ENCODE peak calls at places on chromosomes 12 and 14, in eight cellular contexts. One of them, this sample, is unnamed.

GRCh38 chr12:19518209-19518608 is 78.9 kb downstream of the AEBP2 start:
- DNase-seq in breast epithelium: no peak
- DNase-seq in esophagus muscularis mucosa: no peak
- DNase-seq in left cardiac atrium: no peak
- DNase-seq in NCI-H1048: no peak
- DNase-seq in HCEC 1CT: no peak
- DNase-seq in germinal center: no peak
- DNase-seq in AG04450: no peak
- DNase-seq in this sample: no peak

GRCh38 chr14:54169254-54169924 is 212.8 kb upstream of the BMP4 start:
- DNase-seq in left cardiac atrium: no peak
- DNase-seq in NCI-H1048: no peak
- DNase-seq in HCEC 1CT: peak
- DNase-seq in breast epithelium: no peak
- DNase-seq in esophagus muscularis mucosa: no peak
- DNase-seq in AG04450: no peak
- DNase-seq in germinal center: no peak
- DNase-seq in this sample: peak

GRCh38 chr14:57066887-57067513 is 201.7 kb downstream of the EXOC5 start:
- DNase-seq in germinal center: peak
- DNase-seq in AG04450: no peak
- DNase-seq in breast epithelium: no peak
- DNase-seq in HCEC 1CT: no peak
- DNase-seq in left cardiac atrium: peak
- DNase-seq in esophagus muscularis mucosa: no peak
- DNase-seq in NCI-H1048: no peak
- DNase-seq in this sample: peak

GRCh38 chr12:127991408-127991940 is 275.5 kb upstream of the TMEM132C start:
- DNase-seq in germinal center: no peak
- DNase-seq in NCI-H1048: no peak
- DNase-seq in esophagus muscularis mucosa: no peak
- DNase-seq in HCEC 1CT: no peak
- DNase-seq in AG04450: no peak
- DNase-seq in breast epithelium: no peak
- DNase-seq in left cardiac atrium: no peak
- DNase-seq in this sample: no peak

GRCh38 chr12:109385339-109386078 is 37.8 kb downstream of the MYO1H start:
- DNase-seq in HCEC 1CT: peak
- DNase-seq in breast epithelium: no peak
- DNase-seq in AG04450: peak
- DNase-seq in esophagus muscularis mucosa: no peak
- DNase-seq in left cardiac atrium: peak
- DNase-seq in germinal center: peak
- DNase-seq in NCI-H1048: no peak
- DNase-seq in this sample: peak

GRCh38 chr14:99576304-99576703 is 27.7 kb downstream of the CCDC85C start:
- DNase-seq in left cardiac atrium: no peak
- DNase-seq in germinal center: no peak
- DNase-seq in esophagus muscularis mucosa: no peak
- DNase-seq in HCEC 1CT: no peak
- DNase-seq in breast epithelium: no peak
- DNase-seq in AG04450: no peak
- DNase-seq in NCI-H1048: no peak
- DNase-seq in this sample: no peak

GRCh38 chr12:18753481-18754117 is 15.7 kb downstream of the CAPZA3 start:
- DNase-seq in AG04450: no peak
- DNase-seq in breast epithelium: no peak
- DNase-seq in germinal center: no peak
- DNase-seq in esophagus muscularis mucosa: no peak
- DNase-seq in HCEC 1CT: no peak
- DNase-seq in left cardiac atrium: peak
- DNase-seq in NCI-H1048: no peak
- DNase-seq in this sample: no peak

GRCh38 chr14:54258382-54258781 is 138.4 kb upstream of the CDKN3 start:
- DNase-seq in NCI-H1048: no peak
- DNase-seq in left cardiac atrium: no peak
- DNase-seq in AG04450: no peak
- DNase-seq in HCEC 1CT: no peak
- DNase-seq in breast epithelium: no peak
- DNase-seq in esophagus muscularis mucosa: no peak
- DNase-seq in germinal center: no peak
- DNase-seq in this sample: no peak

GRCh38 chr14:61476737-61477410 is 155.5 kb downstream of the PRKCH start:
- DNase-seq in esophagus muscularis mucosa: no peak
- DNase-seq in left cardiac atrium: peak
- DNase-seq in HCEC 1CT: peak
- DNase-seq in NCI-H1048: no peak
- DNase-seq in germinal center: peak
- DNase-seq in breast epithelium: no peak
- DNase-seq in AG04450: peak
- DNase-seq in this sample: peak

GRCh38 chr14:95496690-95497241 is 19.7 kb downstream of the SYNE3 start:
- DNase-seq in left cardiac atrium: no peak
- DNase-seq in AG04450: no peak
- DNase-seq in breast epithelium: no peak
- DNase-seq in germinal center: no peak
- DNase-seq in HCEC 1CT: peak
- DNase-seq in esophagus muscularis mucosa: no peak
- DNase-seq in NCI-H1048: no peak
- DNase-seq in this sample: peak

GRCh38 chr12:132615579-132616066 is 3.0 kb upstream of the P2RX2 start:
- DNase-seq in NCI-H1048: no peak
- DNase-seq in AG04450: no peak
- DNase-seq in left cardiac atrium: no peak
- DNase-seq in breast epithelium: no peak
- DNase-seq in HCEC 1CT: no peak
- DNase-seq in esophagus muscularis mucosa: no peak
- DNase-seq in germinal center: no peak
- DNase-seq in this sample: no peak

GRCh38 chr14:95254356-95254755 is 65.4 kb downstream of the CLMN start:
- DNase-seq in esophagus muscularis mucosa: no peak
- DNase-seq in NCI-H1048: no peak
- DNase-seq in AG04450: no peak
- DNase-seq in HCEC 1CT: no peak
- DNase-seq in germinal center: no peak
- DNase-seq in breast epithelium: no peak
- DNase-seq in left cardiac atrium: no peak
- DNase-seq in this sample: no peak

GRCh38 chr12:70154087-70154486 is 89.1 kb upstream of the CNOT2 start:
- DNase-seq in AG04450: no peak
- DNase-seq in breast epithelium: no peak
- DNase-seq in germinal center: no peak
- DNase-seq in NCI-H1048: no peak
- DNase-seq in HCEC 1CT: peak
- DNase-seq in esophagus muscularis mucosa: no peak
- DNase-seq in left cardiac atrium: no peak
- DNase-seq in this sample: no peak

GRCh38 chr12:47033797-47034555 is 45.4 kb upstream of the PCED1B start:
- DNase-seq in left cardiac atrium: no peak
- DNase-seq in HCEC 1CT: no peak
- DNase-seq in breast epithelium: no peak
- DNase-seq in esophagus muscularis mucosa: no peak
- DNase-seq in AG04450: no peak
- DNase-seq in germinal center: no peak
- DNase-seq in NCI-H1048: no peak
- DNase-seq in this sample: no peak

GRCh38 chr14:73662439-73663056 is 17.8 kb downstream of the DNAL1 start:
- DNase-seq in esophagus muscularis mucosa: no peak
- DNase-seq in HCEC 1CT: peak
- DNase-seq in AG04450: peak
- DNase-seq in left cardiac atrium: no peak
- DNase-seq in NCI-H1048: no peak
- DNase-seq in breast epithelium: no peak
- DNase-seq in germinal center: no peak
- DNase-seq in this sample: peak

GRCh38 chr12:121581681-121582439 is 1.0 kb upstream of the KDM2B start:
- DNase-seq in NCI-H1048: no peak
- DNase-seq in HCEC 1CT: no peak
- DNase-seq in esophagus muscularis mucosa: no peak
- DNase-seq in germinal center: peak
- DNase-seq in breast epithelium: no peak
- DNase-seq in AG04450: no peak
- DNase-seq in left cardiac atrium: no peak
- DNase-seq in this sample: peak

GRCh38 chr12:24948452-24948815 is 467 bp downstream of the BCAT1 start:
- DNase-seq in esophagus muscularis mucosa: no peak
- DNase-seq in NCI-H1048: no peak
- DNase-seq in left cardiac atrium: peak
- DNase-seq in germinal center: peak
- DNase-seq in HCEC 1CT: peak
- DNase-seq in AG04450: no peak
- DNase-seq in breast epithelium: no peak
- DNase-seq in this sample: peak

GRCh38 chr12:119068129-119068856 is 87.0 kb downstream of the SRRM4 start:
- DNase-seq in germinal center: no peak
- DNase-seq in esophagus muscularis mucosa: no peak
- DNase-seq in AG04450: no peak
- DNase-seq in breast epithelium: no peak
- DNase-seq in NCI-H1048: no peak
- DNase-seq in left cardiac atrium: peak
- DNase-seq in HCEC 1CT: no peak
- DNase-seq in this sample: no peak

GRCh38 chr12:45231515-45232145 is 15.7 kb downstream of the ANO6 start:
- DNase-seq in HCEC 1CT: peak
- DNase-seq in esophagus muscularis mucosa: no peak
- DNase-seq in NCI-H1048: no peak
- DNase-seq in left cardiac atrium: no peak
- DNase-seq in AG04450: no peak
- DNase-seq in germinal center: no peak
- DNase-seq in breast epithelium: no peak
- DNase-seq in this sample: peak

This sample was measured in LHCN-M2.